ENCODE peak calls at places on chromosome X, in four cellular contexts. U is tibial nerve, R is dorsolateral prefrontal cortex, Q is HCT116. D is an unnamed sample.

GRCh38 chrX:131306602-131307001 is 17.5 kb upstream of the IGSF1 start:
- DNase-seq in U (no peak), R (no peak), Q (no peak), D (no peak)

GRCh38 chrX:30196322-30196721 is 19.0 kb upstream of the MAGEB2 start:
- DNase-seq in U (no peak), R (no peak), Q (peak), D (no peak)

GRCh38 chrX:150303386-150304097 is 59.6 kb upstream of the MAMLD1 start:
- DNase-seq in U (no peak), R (no peak), Q (no peak), D (no peak)

GRCh38 chrX:103730746-103731508 is 20.2 kb downstream of the TMEM31 start:
- DNase-seq in U (peak), R (no peak), Q (no peak), D (peak)

GRCh38 chrX:71098302-71098701 is 2.7 kb downstream of the FOXO4 start:
- DNase-seq in U (peak), R (peak), Q (peak), D (no peak)

GRCh38 chrX:41718481-41719245 is 5.3 kb upstream of the GPR82 start:
- DNase-seq in U (no peak), R (no peak), Q (no peak), D (no peak)

GRCh38 chrX:123339201-123339905 is 155.3 kb downstream of the GRIA3 start:
- DNase-seq in U (no peak), R (no peak), Q (no peak), D (peak)

GRCh38 chrX:108642273-108642628 is 94.1 kb downstream of the IRS4 start:
- DNase-seq in U (no peak), R (no peak), Q (no peak), D (no peak)

GRCh38 chrX:41381685-41382084 is 47.7 kb downstream of the DDX3X start:
- DNase-seq in U (peak), R (no peak), Q (peak), D (peak)

GRCh38 chrX:111756486-111756885 is 75.5 kb downstream of the ALG13 start:
- DNase-seq in U (no peak), R (no peak), Q (no peak), D (no peak)

GRCh38 chrX:149829751-149830191 is 48.0 kb downstream of the MAGEA9 start:
- DNase-seq in U (no peak), R (no peak), Q (no peak), D (peak)

GRCh38 chrX:106874075-106874474 is 29.1 kb downstream of the RIPPLY1 start:
- DNase-seq in U (no peak), R (no peak), Q (no peak), D (no peak)

GRCh38 chrX:142036111-142036510 is 132.4 kb downstream of the MAGEC1 start:
- DNase-seq in U (no peak), R (no peak), Q (no peak), D (no peak)

GRCh38 chrX:29948653-29949052 is 266.7 kb upstream of the MAGEB2 start:
- DNase-seq in U (no peak), R (no peak), Q (no peak), D (no peak)

GRCh38 chrX:41922694-41923171 is 621 bp downstream of the CASK start:
- DNase-seq in U (no peak), R (no peak), Q (no peak), D (no peak)

GRCh38 chrX:7254144-7254543 is 106.2 kb upstream of the PUDP start:
- DNase-seq in U (no peak), R (no peak), Q (no peak), D (no peak)

GRCh38 chrX:132059973-132060540 is 37.0 kb downstream of the STK26 start:
- DNase-seq in U (no peak), R (no peak), Q (no peak), D (no peak)

GRCh38 chrX:107565916-107566602 is 62.3 kb upstream of the PRPS1 start:
- DNase-seq in U (no peak), R (peak), Q (peak), D (no peak)

GRCh38 chrX:17559728-17560379 is 177.4 kb upstream of the SCML1 start:
- DNase-seq in U (no peak), R (no peak), Q (peak), D (peak)

GRCh38 chrX:47644557-47645091 is 5.7 kb downstream of the ELK1 start:
- DNase-seq in U (no peak), R (peak), Q (no peak), D (no peak)

GRCh38 chrX:65932173-65933084 is 107.5 kb downstream of the VSIG4 start:
- DNase-seq in U (no peak), R (no peak), Q (peak), D (no peak)

GRCh38 chrX:6813836-6814370 is 279.0 kb upstream of the VCX3A start:
- DNase-seq in U (no peak), R (no peak), Q (no peak), D (no peak)

GRCh38 chrX:70908541-70908940 is at the start of gene TEX11:
- DNase-seq in U (no peak), R (no peak), Q (no peak), D (no peak)

GRCh38 chrX:33252306-33252825 is 41.0 kb upstream of the DMD start:
- DNase-seq in U (no peak), R (no peak), Q (no peak), D (no peak)

DNA sequence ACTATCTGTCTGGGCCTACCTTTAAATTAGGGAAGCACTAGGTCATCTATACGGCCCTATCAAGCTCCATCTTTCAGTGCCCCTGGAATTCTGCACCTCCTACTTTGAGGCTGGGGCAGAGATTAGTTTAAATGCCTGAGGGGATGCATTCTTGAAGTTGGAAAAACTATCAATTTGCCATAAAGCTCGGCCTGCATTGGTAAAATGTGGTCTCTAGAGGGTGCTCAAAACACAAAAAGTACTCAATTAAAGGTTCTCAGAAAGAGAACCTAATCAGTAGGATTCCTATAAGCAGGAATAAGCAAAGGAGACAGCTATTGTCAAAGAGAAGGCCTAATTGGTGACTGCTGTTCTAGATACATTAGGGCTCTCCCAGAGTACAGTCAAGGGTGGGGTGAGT is 111.7 kb downstream of the AMER1 start:
- DNase-seq in U (no peak), R (no peak), Q (no peak), D (no peak)
- TF ChIP-seq CTCF in U (no peak), R (peak), Q (peak), D (peak)

GRCh38 chrX:44224760-44225159 is 118.7 kb downstream of the EFHC2 start:
- DNase-seq in U (no peak), R (no peak), Q (no peak), D (no peak)
- H3K4me3 ChIP-seq in U (no peak), R (no peak), Q (no peak), D (no peak)

GRCh38 chrX:31297881-31298280 is 226.0 kb upstream of the FTHL17 start:
- DNase-seq in U (no peak), R (no peak), Q (no peak), D (no peak)

GRCh38 chrX:31294475-31294874 is 222.6 kb upstream of the FTHL17 start:
- DNase-seq in U (no peak), R (no peak), Q (no peak), D (no peak)

GRCh38 chrX:31287861-31288260 is 216.0 kb upstream of the FTHL17 start:
- DNase-seq in U (no peak), R (no peak), Q (no peak), D (no peak)

GRCh38 chrX:31298881-31299280 is 227.0 kb upstream of the FTHL17 start:
- DNase-seq in U (no peak), R (no peak), Q (no peak), D (no peak)

DNA sequence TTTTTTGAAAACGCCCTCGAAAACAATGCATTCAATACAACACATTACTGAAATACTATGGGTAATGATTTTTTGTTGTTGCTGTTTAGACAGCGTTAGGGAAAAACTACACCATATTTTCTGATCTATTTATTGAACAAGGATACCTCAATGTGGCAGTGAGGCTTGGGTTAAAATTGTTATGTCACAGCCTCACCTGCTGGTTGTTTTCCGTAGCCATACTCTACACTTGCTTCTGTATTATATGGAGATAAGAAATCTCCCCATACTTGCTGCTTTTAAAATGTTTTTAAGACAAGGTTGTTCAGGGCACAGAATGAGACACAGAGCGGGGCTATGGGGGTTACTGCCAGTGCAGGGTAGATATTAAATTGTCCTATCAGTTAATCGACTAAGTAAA is 221.6 kb upstream of the FTHL17 start:
- DNase-seq in U (no peak), R (no peak), Q (no peak), D (no peak)
- TF ChIP-seq CTCF in U (no peak), R (no peak), Q (no peak), D (no peak)

GRCh38 chrX:24392709-24393108 is 32.3 kb downstream of the SUPT20HL1 start:
- DNase-seq in U (no peak), R (no peak), Q (no peak), D (no peak)
- H3K4me3 ChIP-seq in U (no peak), R (no peak), Q (no peak), D (no peak)

GRCh38 chrX:133698298-133698697 is 283.0 kb upstream of the GPC4 start:
- DNase-seq in U (no peak), R (no peak), Q (no peak), D (no peak)
- TF ChIP-seq CTCF in U (peak), R (peak), Q (no peak), D (peak)

DNA sequence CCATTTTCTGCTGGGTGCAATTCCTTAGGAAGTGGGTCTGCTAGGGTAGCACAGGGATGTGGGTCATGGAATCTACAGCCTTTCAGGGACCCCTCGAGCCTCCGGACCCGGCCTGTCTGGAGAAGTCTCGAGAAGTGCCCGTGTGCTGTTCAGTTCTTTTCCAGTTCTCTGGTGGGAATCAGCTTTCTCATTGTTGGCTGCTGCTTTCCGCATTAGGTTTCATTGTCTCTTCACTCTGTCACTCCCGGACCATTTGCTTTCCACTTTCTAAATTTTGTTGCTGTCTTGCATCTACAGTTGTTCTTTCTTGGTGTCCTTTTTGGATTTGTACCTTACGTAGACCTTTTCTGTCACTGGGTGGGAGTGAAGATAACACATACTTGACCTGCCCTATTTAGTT is 6.1 kb downstream of the RAB9A start:
- DNase-seq in U (no peak), R (no peak), Q (no peak), D (no peak)
- H3K4me3 ChIP-seq in U (no peak), R (no peak), Q (no peak), D (no peak)

GRCh38 chrX:21354725-21355124 is 19.5 kb upstream of the CNKSR2 start:
- DNase-seq in U (no peak), R (no peak), Q (no peak), D (no peak)
- TF ChIP-seq CTCF in U (no peak), R (no peak), Q (no peak), D (no peak)

GRCh38 chrX:38465686-38466085 is 95.7 kb upstream of the TSPAN7 start:
- DNase-seq in U (no peak), R (no peak), Q (no peak), D (no peak)
- H3K4me3 ChIP-seq in U (no peak), R (no peak), Q (no peak), D (no peak)

DNA sequence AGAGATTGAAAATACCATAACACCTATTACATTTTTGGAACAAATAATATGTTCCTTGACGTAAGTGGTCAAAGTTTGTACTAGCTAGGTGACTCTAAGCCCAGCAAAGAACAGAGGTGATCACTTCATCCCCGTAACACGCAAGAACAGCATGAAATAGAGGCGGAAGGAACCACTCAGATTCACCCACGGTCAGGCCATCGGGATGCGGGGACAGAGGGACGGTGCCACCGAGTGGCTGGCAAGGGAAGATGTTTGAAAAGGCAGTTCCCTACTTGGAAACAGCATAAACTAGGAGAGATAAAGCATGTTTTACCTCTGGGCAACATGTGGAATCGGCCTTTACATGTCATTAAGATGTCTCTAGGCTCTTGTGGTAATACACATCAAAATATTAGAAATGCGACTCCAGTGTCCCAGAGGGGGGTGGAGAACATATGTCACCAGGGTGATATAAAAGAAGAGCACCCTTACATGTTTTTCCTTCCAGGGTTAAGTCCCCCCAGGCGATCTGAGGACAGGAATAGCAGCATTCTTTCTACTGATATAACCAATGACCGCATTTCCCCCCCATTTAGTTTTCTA is 84.0 kb downstream of the PHKA2 start:
- DNase-seq in U (no peak), R (peak), Q (no peak), D (no peak)
- TF ChIP-seq CTCF in U (no peak), R (peak), Q (peak), D (peak)